ENCODE peak calls at places on chromosomes 11 and 22, in six cellular contexts. Q, R, J, E, L and O are unnamed samples.
A peak's percentile ranks its signal among the peaks of the same experiment; 100 is the strongest.

GRCh38 chr22:36871669-36872081 is 10.9 kb downstream of the NCF4 start:
- DNase-seq in Q (no peak), R (no peak), J (peak; percentile 46), E (no peak), L (peak; percentile 74), O (no peak)

GRCh38 chr11:3786781-3787428 is 10.4 kb downstream of the NUP98 start:
- DNase-seq in Q (no peak), R (no peak), J (no peak), E (peak; percentile 26), L (no peak), O (no peak)

GRCh38 chr11:126127898-126128297 is 65.2 kb upstream of the CDON start:
- DNase-seq in Q (no peak), R (no peak), J (no peak), E (no peak), L (no peak), O (no peak)

GRCh38 chr11:8768625-8769333 is 86.2 kb downstream of the RPL27A start:
- DNase-seq in Q (peak; percentile 74), R (peak; percentile 89), J (peak; percentile 72), E (no peak), L (peak; percentile 15), O (no peak)

GRCh38 chr22:28570697-28571373 is 108.8 kb downstream of the TTC28 start:
- DNase-seq in Q (no peak), R (no peak), J (no peak), E (no peak), L (no peak), O (no peak)

GRCh38 chr11:44611687-44612437 is 46.4 kb downstream of the CD82 start:
- DNase-seq in Q (no peak), R (no peak), J (no peak), E (no peak), L (no peak), O (no peak)

GRCh38 chr11:115462004-115462541 is 42.1 kb downstream of the CADM1 start:
- DNase-seq in Q (peak; percentile 16), R (peak; percentile 0), J (no peak), E (no peak), L (no peak), O (no peak)

GRCh38 chr22:40263191-40263590 is 83.1 kb upstream of the ADSL start:
- DNase-seq in Q (no peak), R (no peak), J (no peak), E (no peak), L (no peak), O (no peak)

GRCh38 chr22:35409783-35410662 is 10.1 kb downstream of the MCM5 start:
- DNase-seq in Q (no peak), R (no peak), J (no peak), E (no peak), L (no peak), O (peak; percentile 27)

GRCh38 chr11:72975778-72976520 is 161.7 kb downstream of the ATG16L2 start:
- DNase-seq in Q (no peak), R (peak; percentile 96), J (no peak), E (peak; percentile 76), L (no peak), O (no peak)

GRCh38 chr22:32951807-32952153 is 106.4 kb downstream of the SYN3 start:
- DNase-seq in Q (peak; percentile 14), R (no peak), J (no peak), E (no peak), L (no peak), O (no peak)

GRCh38 chr11:30143098-30143705 is 87.6 kb upstream of the FSHB start:
- DNase-seq in Q (no peak), R (peak; percentile 15), J (peak; percentile 16), E (peak; percentile 5), L (peak; percentile 1), O (no peak)

GRCh38 chr11:76005746-76006145 is 190.7 kb downstream of the UVRAG start:
- DNase-seq in Q (no peak), R (no peak), J (no peak), E (no peak), L (no peak), O (no peak)

GRCh38 chr11:877565-877964 is 33.0 kb downstream of the CHID1 start:
- DNase-seq in Q (no peak), R (no peak), J (peak; percentile 75), E (no peak), L (no peak), O (no peak)

GRCh38 chr11:114195981-114196731 is 100.0 kb upstream of the NNMT start:
- DNase-seq in Q (peak; percentile 64), R (no peak), J (no peak), E (no peak), L (no peak), O (no peak)

GRCh38 chr11:748007-748359 is 719 bp downstream of the TALDO1 start:
- DNase-seq in Q (no peak), R (no peak), J (no peak), E (no peak), L (no peak), O (no peak)

GRCh38 chr11:75351541-75352416 is at the start of gene ARRB1:
- DNase-seq in Q (peak; percentile 74), R (no peak), J (no peak), E (no peak), L (peak; percentile 70), O (peak; percentile 61)

GRCh38 chr22:46934746-46935491 is 172.5 kb downstream of the TBC1D22A start:
- DNase-seq in Q (peak; percentile 73), R (peak; percentile 98), J (peak; percentile 76), E (peak; percentile 78), L (peak; percentile 57), O (no peak)

GRCh38 chr22:27154717-27155116 is 497.3 kb downstream of the MIAT start:
- DNase-seq in Q (peak; percentile 25), R (no peak), J (no peak), E (no peak), L (no peak), O (no peak)

GRCh38 chr11:130439160-130439519 is 9.3 kb upstream of the ADAMTS15 start:
- DNase-seq in Q (no peak), R (no peak), J (no peak), E (no peak), L (no peak), O (no peak)

GRCh38 chr11:18235394-18235926 is 1.1 kb downstream of the SAA4 start:
- DNase-seq in Q (no peak), R (no peak), J (no peak), E (no peak), L (no peak), O (no peak)

GRCh38 chr11:134883484-134883883 is 471.4 kb upstream of the B3GAT1 start:
- DNase-seq in Q (no peak), R (no peak), J (no peak), E (no peak), L (no peak), O (no peak)

GRCh38 chr11:103604310-103604709 is 432.1 kb upstream of the DDI1 start:
- DNase-seq in Q (no peak), R (no peak), J (no peak), E (no peak), L (no peak), O (no peak)

GRCh38 chr11:103610435-103610834 is 426.0 kb upstream of the DDI1 start:
- DNase-seq in Q (no peak), R (no peak), J (no peak), E (no peak), L (no peak), O (no peak)

GRCh38 chr11:103608566-103608965 is 427.9 kb upstream of the DDI1 start:
- DNase-seq in Q (no peak), R (peak; percentile 64), J (no peak), E (no peak), L (no peak), O (no peak)

GRCh38 chr11:103609117-103610066 is 427.0 kb upstream of the DDI1 start:
- DNase-seq in Q (no peak), R (peak; percentile 96), J (peak; percentile 78), E (peak; percentile 96), L (peak; percentile 50), O (no peak)
- TF ChIP-seq CTCF in Q (no peak), R (peak; percentile 69), J (peak; percentile 72), E (peak; percentile 95), L (peak; percentile 62), O (no peak)

GRCh38 chr11:26227311-26227710 is 104.6 kb upstream of the ANO3 start:
- DNase-seq in Q (no peak), R (peak; percentile 94), J (no peak), E (peak; percentile 58), L (no peak), O (no peak)
- TF ChIP-seq CTCF in Q (no peak), R (peak; percentile 85), J (no peak), E (peak; percentile 30), L (peak; percentile 61), O (no peak)

GRCh38 chr22:44729391-44730012 is 22.9 kb upstream of the ARHGAP8 start:
- DNase-seq in Q (no peak), R (peak; percentile 71), J (no peak), E (peak; percentile 23), L (no peak), O (no peak)
- TF ChIP-seq CTCF in Q (no peak), R (peak; percentile 44), J (no peak), E (peak; percentile 43), L (no peak), O (no peak)

DNA sequence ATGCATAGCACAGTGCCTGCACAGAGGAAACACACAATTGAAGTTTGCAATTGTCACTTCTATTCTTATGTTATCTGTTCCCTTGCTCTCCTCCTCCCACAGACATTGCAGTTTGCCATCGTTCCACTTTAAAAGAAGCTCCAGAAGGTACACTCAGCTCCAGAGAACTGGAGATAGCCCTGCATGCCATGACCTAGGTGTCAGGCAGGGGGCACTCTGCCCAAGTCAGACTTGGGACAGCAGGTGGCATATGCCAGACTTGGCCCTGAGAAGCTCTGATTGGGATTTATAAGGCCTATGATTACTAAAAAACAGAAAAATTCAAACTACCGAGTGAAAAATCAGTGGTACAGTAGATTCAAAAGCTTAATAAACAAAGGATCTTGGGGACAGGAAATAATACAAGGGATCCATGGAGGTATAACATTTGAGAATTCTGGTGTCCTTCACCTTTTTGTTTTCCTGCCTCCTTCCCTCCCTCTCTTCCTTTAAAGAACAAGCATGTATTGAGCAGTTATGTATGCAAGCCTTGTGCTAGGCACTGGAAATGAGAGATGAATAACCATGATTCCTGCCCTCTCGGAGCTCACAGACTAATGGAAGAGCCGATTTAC is 40.0 kb downstream of the TENM4 start:
- DNase-seq in Q (no peak), R (peak; percentile 25), J (no peak), E (no peak), L (peak; percentile 52), O (no peak)
- TF ChIP-seq CTCF in Q (peak; percentile 7), R (peak; percentile 63), J (peak; percentile 68), E (peak; percentile 67), L (peak; percentile 96), O (no peak)

GRCh38 chr22:42033263-42034181 is 34.9 kb downstream of the WBP2NL start:
- DNase-seq in Q (no peak), R (no peak), J (no peak), E (no peak), L (no peak), O (no peak)
- TF ChIP-seq CTCF in Q (no peak), R (no peak), J (no peak), E (no peak), L (no peak), O (no peak)

GRCh38 chr11:65378208-65378927 is 4.1 kb downstream of the SLC25A45 start:
- DNase-seq in Q (peak; percentile 33), R (no peak), J (no peak), E (no peak), L (no peak), O (no peak)
- TF ChIP-seq CTCF in Q (no peak), R (peak; percentile 12), J (peak; percentile 34), E (no peak), L (no peak), O (no peak)

GRCh38 chr11:100863080-100863581 is 176.0 kb downstream of the ARHGAP42 start:
- DNase-seq in Q (peak; percentile 14), R (peak; percentile 95), J (no peak), E (peak; percentile 95), L (peak; percentile 53), O (no peak)
- TF ChIP-seq CTCF in Q (no peak), R (no peak), J (no peak), E (no peak), L (no peak), O (no peak)